ENCODE peak calls at places on chromosomes 5 and 9, in four cellular contexts. I is breast epithelium, H is germinal center, N is fibroblast of mammary gland. C is an unnamed sample.

GRCh38 chr5:154197801-154198461 is 7.4 kb downstream of the GALNT10 start:
- DNase-seq in I (no peak), H (no peak), N (peak; percentile 68), C (no peak)

GRCh38 chr9:80650964-80651555 is 1038.3 kb downstream of the TLE1 start:
- DNase-seq in I (no peak), H (no peak), N (peak; percentile 65), C (no peak)

GRCh38 chr9:92763721-92764380 is 782 bp downstream of the BICD2 start:
- DNase-seq in I (no peak), H (peak; percentile 61), N (peak; percentile 18), C (no peak)

GRCh38 chr5:74040065-74040551 is 414.1 kb downstream of the ARHGEF28 start:
- DNase-seq in I (no peak), H (no peak), N (peak; percentile 83), C (no peak)

GRCh38 chr5:91288517-91288916 is 94.6 kb downstream of the ARRDC3 start:
- DNase-seq in I (no peak), H (no peak), N (no peak), C (no peak)

GRCh38 chr9:97109194-97109811 is 70.4 kb upstream of the CTSV start:
- DNase-seq in I (no peak), H (no peak), N (peak; percentile 42), C (no peak)

GRCh38 chr9:19087601-19088000 is 15.1 kb downstream of the HAUS6 start:
- DNase-seq in I (no peak), H (no peak), N (peak; percentile 81), C (no peak)

GRCh38 chr9:127336086-127336485 is 60.9 kb upstream of the SLC2A8 start:
- DNase-seq in I (no peak), H (no peak), N (peak; percentile 76), C (no peak)

GRCh38 chr9:136004712-136005111 is 43.5 kb upstream of the UBAC1 start:
- DNase-seq in I (no peak), H (no peak), N (no peak), C (no peak)

GRCh38 chr5:63398346-63398745 is 563.9 kb downstream of the HTR1A start:
- DNase-seq in I (no peak), H (no peak), N (peak; percentile 14), C (no peak)

GRCh38 chr5:7348168-7348802 is 47.7 kb upstream of the ADCY2 start:
- DNase-seq in I (no peak), H (no peak), N (no peak), C (no peak)

GRCh38 chr9:101457003-101457402 is 21.4 kb upstream of the ALDOB start:
- DNase-seq in I (no peak), H (no peak), N (no peak), C (no peak)

GRCh38 chr9:114287763-114288232 is 35.1 kb upstream of the ORM1 start:
- DNase-seq in I (peak; percentile 45), H (no peak), N (no peak), C (no peak)

GRCh38 chr5:150640311-150641005 is at the start of gene SYNPO:
- DNase-seq in I (no peak), H (no peak), N (peak; percentile 98), C (no peak)

GRCh38 chr5:141558150-141558549 is 60.6 kb downstream of the DIAPH1 start:
- DNase-seq in I (no peak), H (no peak), N (peak; percentile 31), C (no peak)

GRCh38 chr5:158119852-158120708 is 261.1 kb upstream of the CLINT1 start:
- DNase-seq in I (no peak), H (no peak), N (peak; percentile 92), C (no peak)

GRCh38 chr5:135934939-135935338 is 19.8 kb downstream of the LECT2 start:
- DNase-seq in I (no peak), H (no peak), N (no peak), C (no peak)

GRCh38 chr5:172918421-172919371 is 40.5 kb upstream of the RPL26L1 start:
- DNase-seq in I (no peak), H (no peak), N (no peak), C (no peak)

GRCh38 chr9:83274787-83275186 is 211.8 kb upstream of the RASEF start:
- DNase-seq in I (no peak), H (no peak), N (no peak), C (no peak)